ENCODE peak calls at places on chromosomes 12 and 14, in six cellular contexts. One of them, this sample, is unnamed.

GRCh38 chr14:104657114-104657524 is 32.3 kb upstream of the INF2 start:
- DNase-seq in neural progenitor cell: no peak
- DNase-seq in HepG2: no peak
- DNase-seq in astrocyte: no peak
- DNase-seq in GM12878: no peak
- DNase-seq in sigmoid colon: no peak
- DNase-seq in this sample: no peak

GRCh38 chr14:104926619-104927431 is 2.1 kb downstream of the PLD4 start:
- DNase-seq in neural progenitor cell: no peak
- DNase-seq in HepG2: no peak
- DNase-seq in astrocyte: no peak
- DNase-seq in GM12878: peak; percentile 88
- DNase-seq in sigmoid colon: no peak
- DNase-seq in this sample: no peak

GRCh38 chr14:22099942-22100763 is 426.5 kb upstream of the OR4E1 start:
- DNase-seq in neural progenitor cell: peak; percentile 87
- DNase-seq in HepG2: peak; percentile 90
- DNase-seq in astrocyte: peak; percentile 3
- DNase-seq in GM12878: no peak
- DNase-seq in sigmoid colon: peak; percentile 87
- DNase-seq in this sample: peak; percentile 22

GRCh38 chr12:123897221-123897620 is 75.4 kb downstream of the CCDC92 start:
- DNase-seq in neural progenitor cell: no peak
- DNase-seq in HepG2: no peak
- DNase-seq in astrocyte: peak; percentile 71
- DNase-seq in GM12878: no peak
- DNase-seq in sigmoid colon: no peak
- DNase-seq in this sample: peak; percentile 84

GRCh38 chr12:26768611-26769603 is 64.1 kb downstream of the ITPR2 start:
- DNase-seq in neural progenitor cell: no peak
- DNase-seq in HepG2: peak; percentile 98
- DNase-seq in astrocyte: no peak
- DNase-seq in GM12878: no peak
- DNase-seq in sigmoid colon: no peak
- DNase-seq in this sample: no peak

GRCh38 chr12:113860950-113861349 is 105.2 kb downstream of the RBM19 start:
- DNase-seq in neural progenitor cell: no peak
- DNase-seq in HepG2: no peak
- DNase-seq in astrocyte: peak; percentile 95
- DNase-seq in GM12878: no peak
- DNase-seq in sigmoid colon: no peak
- DNase-seq in this sample: peak; percentile 53

GRCh38 chr14:70073924-70074566 is 114.7 kb downstream of the SLC8A3 start:
- DNase-seq in neural progenitor cell: peak; percentile 90
- DNase-seq in HepG2: peak; percentile 87
- DNase-seq in astrocyte: no peak
- DNase-seq in GM12878: no peak
- DNase-seq in sigmoid colon: no peak
- DNase-seq in this sample: peak; percentile 32

GRCh38 chr14:100889641-100890040 is 13.9 kb downstream of the RTL1 start:
- DNase-seq in neural progenitor cell: no peak
- DNase-seq in HepG2: no peak
- DNase-seq in astrocyte: no peak
- DNase-seq in GM12878: no peak
- DNase-seq in sigmoid colon: no peak
- DNase-seq in this sample: no peak

GRCh38 chr12:117063162-117063911 is 35.9 kb downstream of the TESC start:
- DNase-seq in neural progenitor cell: no peak
- DNase-seq in HepG2: no peak
- DNase-seq in astrocyte: no peak
- DNase-seq in GM12878: peak; percentile 55
- DNase-seq in sigmoid colon: no peak
- DNase-seq in this sample: no peak

GRCh38 chr14:58899317-58899713 is 261.6 kb downstream of the DACT1 start:
- DNase-seq in neural progenitor cell: no peak
- DNase-seq in HepG2: no peak
- DNase-seq in astrocyte: peak; percentile 92
- DNase-seq in GM12878: no peak
- DNase-seq in sigmoid colon: no peak
- DNase-seq in this sample: no peak

GRCh38 chr12:105110851-105111250 is 3.3 kb downstream of the WASHC4 start:
- DNase-seq in neural progenitor cell: no peak
- DNase-seq in HepG2: no peak
- DNase-seq in astrocyte: no peak
- DNase-seq in GM12878: no peak
- DNase-seq in sigmoid colon: no peak
- DNase-seq in this sample: no peak

GRCh38 chr14:88929656-88930436 is 105.4 kb downstream of the TTC8 start:
- DNase-seq in neural progenitor cell: no peak
- DNase-seq in HepG2: peak; percentile 3
- DNase-seq in astrocyte: no peak
- DNase-seq in GM12878: no peak
- DNase-seq in sigmoid colon: no peak
- DNase-seq in this sample: no peak

GRCh38 chr12:14979468-14979867 is 6.6 kb downstream of the PDE6H start:
- DNase-seq in neural progenitor cell: no peak
- DNase-seq in HepG2: no peak
- DNase-seq in astrocyte: no peak
- DNase-seq in GM12878: no peak
- DNase-seq in sigmoid colon: no peak
- DNase-seq in this sample: no peak

GRCh38 chr14:26363689-26364088 is 234.1 kb downstream of the NOVA1 start:
- DNase-seq in neural progenitor cell: no peak
- DNase-seq in HepG2: no peak
- DNase-seq in astrocyte: no peak
- DNase-seq in GM12878: no peak
- DNase-seq in sigmoid colon: no peak
- DNase-seq in this sample: no peak

GRCh38 chr14:46399049-46399448 is 252.5 kb downstream of the RPL10L start:
- DNase-seq in neural progenitor cell: no peak
- DNase-seq in HepG2: no peak
- DNase-seq in astrocyte: no peak
- DNase-seq in GM12878: no peak
- DNase-seq in sigmoid colon: no peak
- DNase-seq in this sample: no peak

GRCh38 chr14:31543969-31544799 is 17.0 kb upstream of the NUBPL start:
- DNase-seq in neural progenitor cell: peak; percentile 19
- DNase-seq in HepG2: peak; percentile 48
- DNase-seq in astrocyte: no peak
- DNase-seq in GM12878: no peak
- DNase-seq in sigmoid colon: no peak
- DNase-seq in this sample: no peak

GRCh38 chr12:44526655-44527199 is 349.4 kb downstream of the NELL2 start:
- DNase-seq in neural progenitor cell: no peak
- DNase-seq in HepG2: no peak
- DNase-seq in astrocyte: no peak
- DNase-seq in GM12878: no peak
- DNase-seq in sigmoid colon: no peak
- DNase-seq in this sample: no peak

GRCh38 chr14:100384819-100385813 is 62.0 kb downstream of the SLC25A47 start:
- DNase-seq in neural progenitor cell: peak; percentile 44
- DNase-seq in HepG2: peak; percentile 40
- DNase-seq in astrocyte: peak; percentile 64
- DNase-seq in GM12878: no peak
- DNase-seq in sigmoid colon: no peak
- DNase-seq in this sample: no peak

GRCh38 chr12:26119391-26119981 is 5.4 kb downstream of the BHLHE41 start:
- DNase-seq in neural progenitor cell: peak; percentile 51
- DNase-seq in HepG2: peak; percentile 24
- DNase-seq in astrocyte: peak; percentile 61
- DNase-seq in GM12878: no peak
- DNase-seq in sigmoid colon: no peak
- DNase-seq in this sample: no peak

GRCh38 chr14:31971612-31972011 is 105.5 kb upstream of the ARHGAP5 start:
- DNase-seq in neural progenitor cell: no peak
- DNase-seq in HepG2: no peak
- DNase-seq in astrocyte: no peak
- DNase-seq in GM12878: no peak
- DNase-seq in sigmoid colon: no peak
- DNase-seq in this sample: no peak

GRCh38 chr12:22792198-22792597 is 167.2 kb downstream of the ETNK1 start:
- DNase-seq in neural progenitor cell: no peak
- DNase-seq in HepG2: no peak
- DNase-seq in astrocyte: no peak
- DNase-seq in GM12878: no peak
- DNase-seq in sigmoid colon: no peak
- DNase-seq in this sample: no peak

GRCh38 chr14:103136388-103137271 is 13.4 kb downstream of the TNFAIP2 start:
- DNase-seq in neural progenitor cell: peak; percentile 64
- DNase-seq in HepG2: no peak
- DNase-seq in astrocyte: peak; percentile 34
- DNase-seq in GM12878: no peak
- DNase-seq in sigmoid colon: peak; percentile 72
- DNase-seq in this sample: peak; percentile 74

GRCh38 chr14:71478542-71478941 is 453.7 kb upstream of the RGS6 start:
- DNase-seq in neural progenitor cell: no peak
- DNase-seq in HepG2: no peak
- DNase-seq in astrocyte: peak; percentile 66
- DNase-seq in GM12878: no peak
- DNase-seq in sigmoid colon: no peak
- DNase-seq in this sample: no peak

GRCh38 chr12:118448341-118448740 is 72.0 kb downstream of the SUDS3 start:
- DNase-seq in neural progenitor cell: no peak
- DNase-seq in HepG2: no peak
- DNase-seq in astrocyte: no peak
- DNase-seq in GM12878: no peak
- DNase-seq in sigmoid colon: no peak
- DNase-seq in this sample: no peak

GRCh38 chr14:61221906-61222305 is 59.2 kb downstream of the TMEM30B start:
- DNase-seq in neural progenitor cell: no peak
- DNase-seq in HepG2: no peak
- DNase-seq in astrocyte: no peak
- DNase-seq in GM12878: no peak
- DNase-seq in sigmoid colon: no peak
- DNase-seq in this sample: no peak

GRCh38 chr12:63223128-63223527 is 72.1 kb upstream of the AVPR1A start:
- DNase-seq in neural progenitor cell: no peak
- DNase-seq in HepG2: no peak
- DNase-seq in astrocyte: no peak
- DNase-seq in GM12878: no peak
- DNase-seq in sigmoid colon: no peak
- DNase-seq in this sample: no peak

GRCh38 chr12:63226792-63227463 is 75.9 kb upstream of the AVPR1A start:
- DNase-seq in neural progenitor cell: no peak
- DNase-seq in HepG2: no peak
- DNase-seq in astrocyte: no peak
- DNase-seq in GM12878: no peak
- DNase-seq in sigmoid colon: no peak
- DNase-seq in this sample: no peak

GRCh38 chr12:63228853-63229252 is 77.9 kb upstream of the AVPR1A start:
- DNase-seq in neural progenitor cell: no peak
- DNase-seq in HepG2: no peak
- DNase-seq in astrocyte: no peak
- DNase-seq in GM12878: no peak
- DNase-seq in sigmoid colon: no peak
- DNase-seq in this sample: no peak
- H3K4me3 ChIP-seq in neural progenitor cell: no peak overlapping the region
- H3K4me3 ChIP-seq in HepG2: no peak overlapping the region
- H3K4me3 ChIP-seq in astrocyte: no peak overlapping the region
- H3K4me3 ChIP-seq in GM12878: no peak overlapping the region
- H3K4me3 ChIP-seq in sigmoid colon: no peak overlapping the region
- H3K4me3 ChIP-seq in this sample: no peak overlapping the region

DNA sequence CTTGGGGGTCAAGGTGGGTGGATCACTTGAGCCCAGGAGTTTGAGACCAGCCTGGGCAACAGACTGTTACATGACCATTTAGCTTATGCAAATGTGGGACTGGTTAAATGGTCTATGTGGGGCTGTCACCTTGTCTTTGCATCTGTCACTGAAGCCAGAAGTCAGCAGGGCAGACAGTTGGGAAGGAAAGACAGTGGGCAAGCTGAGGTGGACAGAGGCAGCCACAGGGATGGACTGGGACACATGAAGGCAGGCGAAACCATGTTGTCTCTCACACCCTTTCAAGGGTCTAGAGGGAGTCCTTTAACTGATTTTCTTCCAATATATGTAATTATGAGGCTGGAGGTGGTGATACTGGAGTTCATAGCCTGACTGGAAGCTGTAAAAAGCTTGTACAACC is 426.4 kb downstream of the TMEM121 start:
- DNase-seq in neural progenitor cell: no peak
- DNase-seq in HepG2: no peak
- DNase-seq in astrocyte: no peak
- DNase-seq in GM12878: no peak
- DNase-seq in sigmoid colon: no peak
- DNase-seq in this sample: no peak
- H3K9me3 ChIP-seq in neural progenitor cell: no peaks in the 10 kb centered on the region
- H3K9me3 ChIP-seq in HepG2: no peaks in the 10 kb centered on the region
- H3K9me3 ChIP-seq in astrocyte: peaks cover 3% of the 10 kb centered on the region
- H3K9me3 ChIP-seq in GM12878: no peaks in the 10 kb centered on the region
- H3K9me3 ChIP-seq in sigmoid colon: no peaks in the 10 kb centered on the region
- H3K9me3 ChIP-seq in this sample: no peaks in the 10 kb centered on the region

DNA sequence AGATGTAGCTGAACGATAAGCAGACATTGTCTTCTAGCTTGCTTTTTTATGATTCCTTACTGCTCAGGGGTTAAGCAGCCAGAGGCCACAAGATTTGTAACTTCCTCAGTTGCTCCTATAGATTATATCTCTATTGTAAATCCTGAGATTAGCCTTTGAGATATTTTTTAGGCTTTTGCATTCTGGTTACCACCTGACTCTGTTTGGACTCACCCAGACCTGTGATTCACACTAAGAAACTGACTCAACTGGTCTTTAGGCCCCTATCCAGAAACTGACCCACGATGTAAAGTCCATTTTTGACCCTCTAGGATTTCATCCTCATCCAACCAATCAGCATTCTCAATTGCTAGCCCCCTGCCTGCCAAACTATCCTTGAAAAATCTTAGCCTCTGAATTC is 194.4 kb downstream of the RASSF9 start:
- DNase-seq in neural progenitor cell: no peak
- DNase-seq in HepG2: no peak
- DNase-seq in astrocyte: no peak
- DNase-seq in GM12878: no peak
- DNase-seq in sigmoid colon: no peak
- DNase-seq in this sample: no peak
- H3K4me3 ChIP-seq in neural progenitor cell: no peak overlapping the region
- H3K4me3 ChIP-seq in HepG2: no peak overlapping the region
- H3K4me3 ChIP-seq in astrocyte: no peak overlapping the region
- H3K4me3 ChIP-seq in GM12878: no peak overlapping the region
- H3K4me3 ChIP-seq in sigmoid colon: no peak overlapping the region
- H3K4me3 ChIP-seq in this sample: no peak overlapping the region

GRCh38 chr14:82449926-82450325 is 916.3 kb upstream of the SEL1L start:
- DNase-seq in neural progenitor cell: no peak
- DNase-seq in HepG2: no peak
- DNase-seq in astrocyte: no peak
- DNase-seq in GM12878: no peak
- DNase-seq in sigmoid colon: no peak
- DNase-seq in this sample: no peak

GRCh38 chr14:82447586-82447985 is 913.9 kb upstream of the SEL1L start:
- DNase-seq in neural progenitor cell: peak; percentile 52
- DNase-seq in HepG2: no peak
- DNase-seq in astrocyte: no peak
- DNase-seq in GM12878: no peak
- DNase-seq in sigmoid colon: no peak
- DNase-seq in this sample: no peak

GRCh38 chr14:82451675-82452074 is 918.0 kb upstream of the SEL1L start:
- DNase-seq in neural progenitor cell: no peak
- DNase-seq in HepG2: no peak
- DNase-seq in astrocyte: no peak
- DNase-seq in GM12878: no peak
- DNase-seq in sigmoid colon: no peak
- DNase-seq in this sample: no peak

GRCh38 chr14:82441270-82441669 is 907.6 kb upstream of the SEL1L start:
- DNase-seq in neural progenitor cell: no peak
- DNase-seq in HepG2: no peak
- DNase-seq in astrocyte: no peak
- DNase-seq in GM12878: no peak
- DNase-seq in sigmoid colon: no peak
- DNase-seq in this sample: no peak

GRCh38 chr14:82445810-82446575 is 912.3 kb upstream of the SEL1L start:
- DNase-seq in neural progenitor cell: no peak
- DNase-seq in HepG2: no peak
- DNase-seq in astrocyte: no peak
- DNase-seq in GM12878: no peak
- DNase-seq in sigmoid colon: no peak
- DNase-seq in this sample: no peak
- H3K9me3 ChIP-seq in neural progenitor cell: no peaks in the 10 kb centered on the region
- H3K9me3 ChIP-seq in HepG2: peaks cover 84% of the 10 kb centered on the region
- H3K9me3 ChIP-seq in astrocyte: no peaks in the 10 kb centered on the region
- H3K9me3 ChIP-seq in GM12878: no peaks in the 10 kb centered on the region
- H3K9me3 ChIP-seq in sigmoid colon: peaks cover 4% of the 10 kb centered on the region
- H3K9me3 ChIP-seq in this sample: no peaks in the 10 kb centered on the region

This sample was measured in MG63.